ENCODE peak calls at places on chromosomes 2 and 18, in nine cellular contexts. G is upper lobe of right lung, W is kidney epithelial cell, M is myocyte, B is HuH-7, A is A172, F is NCI-H345, K is naive B cell, D is HT1080. V is an unnamed sample.

GRCh38 chr2:128551435-128551834 is 232.8 kb upstream of the HS6ST1 start:
- DNase-seq in G (no peak), W (no peak), M (no peak), B (no peak), A (no peak), F (no peak), K (no peak), D (no peak), V (no peak)

GRCh38 chr18:33560686-33561370 is 17.2 kb upstream of the ASXL3 start:
- DNase-seq in G (no peak), W (no peak), M (no peak), B (no peak), A (peak), F (peak), K (no peak), D (peak), V (peak)

GRCh38 chr18:42113529-42114191 is 158.6 kb downstream of the PIK3C3 start:
- DNase-seq in G (no peak), W (no peak), M (peak), B (no peak), A (peak), F (no peak), K (no peak), D (no peak), V (no peak)

GRCh38 chr2:217903859-217904613 is 98.8 kb downstream of the TNS1 start:
- DNase-seq in G (peak), W (no peak), M (no peak), B (no peak), A (no peak), F (no peak), K (no peak), D (no peak), V (no peak)

GRCh38 chr2:16130906-16131400 is 190.6 kb downstream of the MYCN start:
- DNase-seq in G (no peak), W (no peak), M (no peak), B (no peak), A (no peak), F (no peak), K (no peak), D (no peak), V (no peak)

GRCh38 chr2:240133401-240133800 is 2.7 kb downstream of the COPS9 start:
- DNase-seq in G (peak), W (no peak), M (no peak), B (no peak), A (no peak), F (no peak), K (no peak), D (no peak), V (no peak)

GRCh38 chr2:25920786-25921390 is 42.6 kb upstream of the ASXL2 start:
- DNase-seq in G (no peak), W (no peak), M (no peak), B (no peak), A (no peak), F (no peak), K (no peak), D (no peak), V (no peak)

GRCh38 chr2:226773291-226773690 is 26.3 kb downstream of the IRS1 start:
- DNase-seq in G (no peak), W (no peak), M (no peak), B (no peak), A (no peak), F (no peak), K (no peak), D (no peak), V (peak)

GRCh38 chr18:78238404-78239089 is 741.1 kb upstream of the SALL3 start:
- DNase-seq in G (no peak), W (no peak), M (no peak), B (no peak), A (no peak), F (no peak), K (no peak), D (no peak), V (no peak)

GRCh38 chr2:41610501-41611242 is 437.1 kb upstream of the PKDCC start:
- DNase-seq in G (no peak), W (no peak), M (peak), B (no peak), A (no peak), F (no peak), K (no peak), D (no peak), V (peak)

GRCh38 chr18:43534511-43534910 is 257.2 kb upstream of the SYT4 start:
- DNase-seq in G (no peak), W (peak), M (no peak), B (no peak), A (no peak), F (no peak), K (no peak), D (no peak), V (no peak)

GRCh38 chr18:46379323-46379950 is 275.3 kb downstream of the HAUS1 start:
- DNase-seq in G (no peak), W (no peak), M (peak), B (no peak), A (no peak), F (no peak), K (no peak), D (no peak), V (no peak)

GRCh38 chr18:34122724-34123334 is 101.9 kb downstream of the NOL4 start:
- DNase-seq in G (no peak), W (peak), M (peak), B (no peak), A (peak), F (peak), K (no peak), D (peak), V (peak)

GRCh38 chr2:8465560-8465959 is 216.3 kb upstream of the ID2 start:
- DNase-seq in G (no peak), W (no peak), M (no peak), B (no peak), A (no peak), F (no peak), K (no peak), D (no peak), V (no peak)